ENCODE peak calls at places on chromosomes 4 and X, in four cellular contexts. One of them, this sample, is unnamed.

GRCh38 chr4:26884486-26884988 is 23.9 kb downstream of the STIM2 start:
- DNase-seq in H1: no peak
- DNase-seq in GM12878: peak
- DNase-seq in HepG2: no peak
- DNase-seq in this sample: no peak

GRCh38 chr4:165799384-165799815 is 73.6 kb upstream of the TLL1 start:
- DNase-seq in GM12878: no peak
- DNase-seq in H1: no peak
- DNase-seq in HepG2: no peak
- DNase-seq in this sample: no peak

GRCh38 chr4:65508169-65508568 is 162.1 kb downstream of the EPHA5 start:
- DNase-seq in GM12878: no peak
- DNase-seq in H1: no peak
- DNase-seq in HepG2: no peak
- DNase-seq in this sample: no peak

GRCh38 chr4:52957220-52957686 is 95.1 kb downstream of the RASL11B start:
- DNase-seq in GM12878: no peak
- DNase-seq in H1: no peak
- DNase-seq in HepG2: no peak
- DNase-seq in this sample: no peak

GRCh38 chr4:112060212-112060611 is 85.0 kb upstream of the FAM241A start:
- DNase-seq in GM12878: no peak
- DNase-seq in H1: no peak
- DNase-seq in HepG2: peak
- DNase-seq in this sample: no peak

GRCh38 chrX:134443020-134443419 is 16.9 kb upstream of the HPRT1 start:
- DNase-seq in GM12878: no peak
- DNase-seq in H1: no peak
- DNase-seq in HepG2: no peak
- DNase-seq in this sample: no peak

GRCh38 chr4:101604976-101605375 is 185.6 kb upstream of the BANK1 start:
- DNase-seq in H1: no peak
- DNase-seq in HepG2: no peak
- DNase-seq in GM12878: no peak
- DNase-seq in this sample: no peak

GRCh38 chrX:39491548-39492297 is 606.0 kb downstream of the BCOR start:
- DNase-seq in HepG2: no peak
- DNase-seq in H1: no peak
- DNase-seq in GM12878: peak
- DNase-seq in this sample: no peak

GRCh38 chrX:147828719-147829118 is 83.0 kb upstream of the FMR1 start:
- DNase-seq in HepG2: no peak
- DNase-seq in GM12878: no peak
- DNase-seq in H1: no peak
- DNase-seq in this sample: no peak

GRCh38 chrX:109347618-109348017 is 134.3 kb downstream of the GUCY2F start:
- DNase-seq in GM12878: no peak
- DNase-seq in H1: no peak
- DNase-seq in HepG2: no peak
- DNase-seq in this sample: no peak

GRCh38 chr4:112521123-112522116 is 5.4 kb upstream of the NEUROG2 start:
- DNase-seq in HepG2: no peak
- DNase-seq in GM12878: no peak
- DNase-seq in H1: peak
- DNase-seq in this sample: no peak

GRCh38 chr4:25320374-25321172 is 8.0 kb downstream of the ZCCHC4 start:
- DNase-seq in GM12878: no peak
- DNase-seq in H1: no peak
- DNase-seq in HepG2: no peak
- DNase-seq in this sample: no peak
- TF ChIP-seq TAF1 in GM12878: no peak
- TF ChIP-seq TAF1 in H1: no peak
- TF ChIP-seq TAF1 in HepG2: no peak
- TF ChIP-seq TAF1 in this sample: no peak

GRCh38 chrX:132217203-132218073 is 1.8 kb downstream of the RAP2C start:
- DNase-seq in H1: peak
- DNase-seq in GM12878: peak
- DNase-seq in HepG2: peak
- DNase-seq in this sample: peak
- TF ChIP-seq POLR2A in H1: peak
- TF ChIP-seq POLR2A in GM12878: peak
- TF ChIP-seq POLR2A in HepG2: no peak
- TF ChIP-seq POLR2A in this sample: peak

GRCh38 chr4:150010525-150011126 is 67.6 kb upstream of the DCLK2 start:
- DNase-seq in GM12878: no peak
- DNase-seq in HepG2: peak
- DNase-seq in H1: no peak
- DNase-seq in this sample: no peak
- TF ChIP-seq TAF1 in GM12878: no peak
- TF ChIP-seq TAF1 in HepG2: no peak
- TF ChIP-seq TAF1 in H1: no peak
- TF ChIP-seq TAF1 in this sample: no peak

DNA sequence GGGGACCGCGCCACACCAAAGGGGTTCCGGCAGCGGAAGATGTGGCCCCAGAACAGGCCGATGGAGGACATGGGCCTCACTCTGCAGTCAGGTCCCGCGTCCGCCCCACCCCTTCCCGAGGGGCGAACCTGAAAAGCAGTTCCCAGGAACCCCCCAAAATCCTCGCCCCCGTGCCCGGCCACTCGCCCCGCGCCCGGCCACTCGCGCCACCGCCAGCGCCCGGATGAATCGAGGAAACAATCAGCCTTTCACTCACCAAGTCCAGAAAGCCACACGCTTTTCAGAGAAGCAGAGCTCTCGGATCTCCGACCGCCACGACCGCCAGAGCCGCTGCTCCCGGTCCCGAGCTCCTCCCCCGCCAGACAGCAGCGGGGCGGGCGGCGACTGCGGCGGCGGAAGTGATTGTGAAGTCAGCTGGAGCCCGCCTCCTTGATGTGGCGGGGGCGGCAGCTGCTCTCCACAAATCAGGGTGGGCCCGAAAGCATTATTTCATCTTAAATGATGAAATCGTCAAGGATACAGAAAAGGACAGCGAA is at the start of gene PJA1:
- DNase-seq in H1: peak
- DNase-seq in HepG2: peak
- DNase-seq in GM12878: no peak
- DNase-seq in this sample: peak
- TF ChIP-seq POLR2A in H1: no peak
- TF ChIP-seq POLR2A in HepG2: peak
- TF ChIP-seq POLR2A in GM12878: peak
- TF ChIP-seq POLR2A in this sample: no peak

GRCh38 chr4:98522603-98523395 is 135.6 kb downstream of the TSPAN5 start:
- DNase-seq in HepG2: peak
- DNase-seq in GM12878: no peak
- DNase-seq in H1: no peak
- DNase-seq in this sample: no peak
- TF ChIP-seq TAF1 in HepG2: no peak
- TF ChIP-seq TAF1 in GM12878: no peak
- TF ChIP-seq TAF1 in H1: no peak
- TF ChIP-seq TAF1 in this sample: no peak

DNA sequence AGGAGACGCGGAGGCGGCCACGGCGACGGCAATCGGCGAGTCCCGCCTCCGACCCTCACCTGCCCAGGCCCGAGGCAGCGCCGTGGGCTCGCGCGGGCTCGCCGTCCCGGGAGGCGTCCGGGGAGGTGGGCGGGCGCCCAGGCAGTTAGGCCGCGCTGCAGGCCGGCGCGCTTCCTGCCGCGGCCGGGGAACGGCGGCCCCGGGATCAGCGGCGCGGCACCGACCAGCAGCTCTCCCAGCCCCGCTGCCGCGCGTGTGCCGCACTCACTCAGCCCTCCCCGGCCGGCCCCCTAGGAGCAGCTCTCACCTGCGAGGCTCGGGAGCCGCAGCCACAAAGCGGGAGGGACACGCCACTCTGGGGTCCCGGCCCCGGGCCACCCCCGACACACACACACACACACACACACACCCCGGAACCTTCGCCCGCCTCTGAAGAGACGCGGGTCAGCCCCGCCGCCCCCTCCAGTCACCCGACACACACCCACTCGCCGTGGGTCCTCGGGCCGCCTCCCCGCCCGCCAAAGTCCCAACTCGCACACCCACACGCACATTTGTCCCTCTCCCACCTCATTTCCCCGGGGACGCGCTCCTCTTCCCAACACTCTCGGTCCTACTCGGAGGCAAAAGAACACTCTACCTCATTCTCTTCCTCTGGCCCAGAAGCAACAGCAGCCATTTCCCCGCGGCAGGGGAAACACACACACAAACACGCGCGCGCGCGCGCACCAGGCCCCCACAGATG is at the start of gene CNOT6L:
- DNase-seq in H1: peak
- DNase-seq in GM12878: no peak
- DNase-seq in HepG2: no peak
- DNase-seq in this sample: peak
- TF ChIP-seq POLR2A in H1: no peak
- TF ChIP-seq POLR2A in GM12878: peak
- TF ChIP-seq POLR2A in HepG2: no peak
- TF ChIP-seq POLR2A in this sample: peak

GRCh38 chr4:68581382-68582338 is 5.5 kb upstream of the UGT2B17 start:
- DNase-seq in HepG2: no peak
- DNase-seq in H1: no peak
- DNase-seq in GM12878: no peak
- DNase-seq in this sample: no peak

GRCh38 chr4:68576272-68577100 is at the start of gene UGT2B17:
- DNase-seq in HepG2: no peak
- DNase-seq in GM12878: no peak
- DNase-seq in H1: no peak
- DNase-seq in this sample: no peak

GRCh38 chr4:68577590-68577989 is 1.5 kb upstream of the UGT2B17 start:
- DNase-seq in H1: no peak
- DNase-seq in GM12878: no peak
- DNase-seq in HepG2: no peak
- DNase-seq in this sample: no peak

DNA sequence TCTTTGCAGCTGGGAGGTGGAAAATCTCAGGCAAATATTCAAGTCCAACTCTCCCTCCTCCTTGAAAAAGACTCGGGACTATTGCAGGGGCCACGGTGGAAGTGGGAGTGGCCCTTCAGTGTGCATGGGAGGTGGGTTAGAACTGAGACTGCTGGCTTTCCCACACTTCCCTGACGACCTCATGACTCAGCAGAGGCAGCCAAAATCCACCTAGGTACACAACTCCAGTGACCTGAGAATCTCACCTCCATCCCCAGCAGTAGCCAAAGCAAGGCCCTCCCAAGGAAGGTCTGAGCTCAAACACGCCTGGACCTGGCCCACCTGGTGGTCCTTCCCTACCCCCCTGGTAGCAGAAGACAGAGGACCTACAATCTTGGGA is 6.2 kb upstream of the UGT2B17 start:
- DNase-seq in H1: no peak
- DNase-seq in GM12878: no peak
- DNase-seq in HepG2: no peak
- DNase-seq in this sample: no peak
- TF ChIP-seq TAF1 in H1: no peak
- TF ChIP-seq TAF1 in GM12878: no peak
- TF ChIP-seq TAF1 in HepG2: no peak
- TF ChIP-seq TAF1 in this sample: no peak

GRCh38 chrX:130084651-130085237 is 25.6 kb downstream of the ELF4 start:
- DNase-seq in HepG2: no peak
- DNase-seq in GM12878: peak
- DNase-seq in H1: no peak
- DNase-seq in this sample: no peak
- TF ChIP-seq POLR2A in HepG2: no peak
- TF ChIP-seq POLR2A in GM12878: peak
- TF ChIP-seq POLR2A in H1: no peak
- TF ChIP-seq POLR2A in this sample: no peak

GRCh38 chr4:61079427-61079826 is 120.7 kb upstream of the ADGRL3 start:
- DNase-seq in GM12878: no peak
- DNase-seq in HepG2: no peak
- DNase-seq in H1: no peak
- DNase-seq in this sample: no peak
- TF ChIP-seq TAF1 in GM12878: no peak
- TF ChIP-seq TAF1 in HepG2: no peak
- TF ChIP-seq TAF1 in H1: no peak
- TF ChIP-seq TAF1 in this sample: no peak

GRCh38 chrX:13653022-13653693 is at the start of gene TCEANC:
- DNase-seq in GM12878: peak
- DNase-seq in HepG2: peak
- DNase-seq in H1: peak
- DNase-seq in this sample: peak
- TF ChIP-seq POLR2A in GM12878: peak
- TF ChIP-seq POLR2A in HepG2: peak
- TF ChIP-seq POLR2A in H1: no peak
- TF ChIP-seq POLR2A in this sample: peak